ENCODE peak calls at places on chromosome 13, in eight cellular contexts. Y is adrenal gland; C is T-helper 9 cell; F is lower leg skin; L is heart left ventricle; A is WTC11; X is activated naive CD4-positive, alpha-beta T cell treated with anti-CD3 and anti-CD28 coated beads, Interleukin-2, amount 50 U/mL, for 72 hours; K is CD4-positive, alpha-beta memory T cell. V is an unnamed sample.

GRCh38 chr13:31159306-31159705 is 2.4 kb downstream of the HSPH1 start:
- DNase-seq in Y (no peak), F (no peak), X (no peak), C (no peak), K (no peak), L (no peak), A (no peak), V (no peak)

GRCh38 chr13:95192998-95193397 is 108.3 kb downstream of the ABCC4 start:
- DNase-seq in A (no peak), Y (no peak), X (no peak), K (no peak), L (no peak), F (no peak), C (no peak), V (no peak)

GRCh38 chr13:107203146-107203847 is 635.4 kb upstream of the ARGLU1 start:
- DNase-seq in K (no peak), L (no peak), A (peak; percentile 43), X (no peak), F (no peak), C (no peak), Y (no peak), V (peak; percentile 52)

GRCh38 chr13:85970727-85971126 is 171.5 kb upstream of the SLITRK6 start:
- DNase-seq in C (no peak), F (no peak), K (no peak), L (no peak), A (no peak), X (no peak), Y (no peak), V (no peak)

GRCh38 chr13:26881154-26881553 is 120.6 kb upstream of the GPR12 start:
- DNase-seq in X (no peak), K (no peak), A (no peak), C (no peak), Y (peak; percentile 70), F (no peak), L (no peak), V (no peak)

GRCh38 chr13:86569119-86569518 is 769.9 kb upstream of the SLITRK6 start:
- DNase-seq in Y (no peak), K (no peak), A (no peak), C (no peak), X (no peak), F (no peak), L (no peak), V (no peak)

GRCh38 chr13:35365885-35366284 is 110.6 kb downstream of the MAB21L1 start:
- DNase-seq in C (no peak), X (no peak), L (no peak), Y (no peak), K (no peak), F (no peak), A (no peak), V (no peak)

GRCh38 chr13:46295531-46296464 is 84.1 kb downstream of the LRRC63 start:
- DNase-seq in C (peak; percentile 51), X (peak; percentile 39), F (peak; percentile 24), K (peak; percentile 85), L (peak; percentile 54), Y (no peak), A (no peak), V (no peak)

GRCh38 chr13:51728275-51728673 is 75.7 kb downstream of the DHRS12 start:
- DNase-seq in L (no peak), C (no peak), A (no peak), F (no peak), X (no peak), K (no peak), Y (no peak), V (no peak)

GRCh38 chr13:112350300-112350699 is 25.9 kb upstream of the SPACA7 start:
- DNase-seq in X (no peak), C (no peak), L (no peak), Y (no peak), K (no peak), F (no peak), A (no peak), V (no peak)

GRCh38 chr13:111662451-111662850 is 342.0 kb downstream of the TEX29 start:
- DNase-seq in Y (no peak), X (no peak), L (no peak), K (no peak), A (no peak), F (no peak), C (no peak), V (no peak)

GRCh38 chr13:97892717-97893116 is 60.8 kb upstream of the IPO5 start:
- DNase-seq in X (no peak), K (no peak), L (no peak), A (no peak), F (no peak), Y (no peak), C (no peak), V (no peak)

GRCh38 chr13:37412271-37412683 is 186.3 kb downstream of the POSTN start:
- DNase-seq in A (no peak), Y (no peak), K (no peak), F (no peak), L (no peak), C (no peak), X (no peak), V (no peak)

GRCh38 chr13:72258340-72258981 is 391.5 kb upstream of the DACH1 start:
- DNase-seq in C (no peak), K (no peak), A (peak; percentile 35), L (no peak), X (no peak), F (no peak), Y (peak; percentile 12), V (peak; percentile 32)

GRCh38 chr13:110576070-110576394 is 14.5 kb upstream of the RAB20 start:
- DNase-seq in F (no peak), C (no peak), X (no peak), Y (no peak), K (no peak), A (no peak), L (no peak), V (no peak)

GRCh38 chr13:100600915-100601314 is 12.3 kb upstream of the GGACT start:
- DNase-seq in A (no peak), Y (peak; percentile 56), C (no peak), L (no peak), K (no peak), X (no peak), F (no peak), V (no peak)

GRCh38 chr13:110874508-110874960 is 40.3 kb downstream of the ANKRD10 start:
- DNase-seq in L (peak; percentile 92), X (peak; percentile 64), A (peak; percentile 90), F (peak; percentile 78), C (peak; percentile 29), Y (peak; percentile 93), K (no peak), V (peak; percentile 59)

GRCh38 chr13:83221256-83221655 is 661.0 kb downstream of the SLITRK1 start:
- DNase-seq in F (no peak), L (no peak), Y (no peak), X (no peak), A (no peak), C (no peak), K (no peak), V (no peak)

GRCh38 chr13:25744176-25744575 is 307.6 kb downstream of the SHISA2 start:
- DNase-seq in A (no peak), X (no peak), K (no peak), L (no peak), F (no peak), Y (no peak), C (no peak), V (no peak)

GRCh38 chr13:108086678-108087077 is 128.7 kb downstream of the LIG4 start:
- DNase-seq in L (no peak), Y (no peak), X (no peak), K (no peak), A (peak; percentile 29), F (no peak), C (no peak), V (no peak)

GRCh38 chr13:105428816-105429215 is 1106.6 kb downstream of the EFNB2 start:
- DNase-seq in A (no peak), L (no peak), Y (no peak), F (no peak), C (no peak), K (no peak), X (no peak), V (no peak)

GRCh38 chr13:29763426-29764180 is 86.8 kb downstream of the UBL3 start:
- DNase-seq in X (no peak), C (no peak), L (no peak), Y (no peak), A (no peak), K (no peak), F (no peak), V (no peak)

GRCh38 chr13:113802761-113803160 is 43.7 kb downstream of the TMEM255B start:
- DNase-seq in C (no peak), A (peak; percentile 62), K (no peak), Y (no peak), X (no peak), F (no peak), L (no peak), V (peak; percentile 71)

GRCh38 chr13:85332595-85332994 is 466.6 kb downstream of the SLITRK6 start:
- DNase-seq in F (no peak), K (no peak), L (no peak), Y (no peak), X (no peak), C (no peak), A (no peak), V (no peak)

GRCh38 chr13:42894765-42895181 is 97.3 kb downstream of the EPSTI1 start:
- DNase-seq in L (no peak), C (no peak), K (no peak), A (no peak), X (no peak), F (no peak), Y (peak; percentile 84), V (no peak)

GRCh38 chr13:53137777-53138176 is 109.2 kb downstream of the OLFM4 start:
- DNase-seq in F (peak; percentile 22), K (no peak), A (no peak), C (no peak), L (no peak), X (no peak), Y (no peak), V (no peak)

GRCh38 chr13:77509221-77509620 is 26.3 kb upstream of the SCEL start:
- DNase-seq in A (no peak), K (no peak), Y (no peak), F (no peak), C (no peak), X (no peak), L (no peak), V (no peak)

GRCh38 chr13:110877737-110878136 is 37.1 kb downstream of the ANKRD10 start:
- DNase-seq in A (no peak), F (no peak), Y (no peak), K (no peak), L (no peak), X (no peak), C (no peak), V (no peak)

GRCh38 chr13:24220086-24220703 is 59.7 kb downstream of the SPATA13 start:
- DNase-seq in F (peak; percentile 69), K (peak; percentile 67), C (peak; percentile 28), A (peak; percentile 25), X (peak; percentile 67), Y (peak; percentile 73), L (no peak), V (peak; percentile 61)

GRCh38 chr13:113920173-113920572 is 53.7 kb downstream of the C13orf46 start:
- DNase-seq in L (no peak), X (no peak), K (no peak), Y (no peak), F (peak; percentile 9), A (peak; percentile 2), C (no peak), V (no peak)

GRCh38 chr13:106243011-106243410 is 292.5 kb downstream of the EFNB2 start:
- DNase-seq in Y (no peak), F (no peak), C (no peak), L (no peak), K (no peak), A (no peak), X (no peak), V (no peak)

GRCh38 chr13:108948269-108948671 is 318.9 kb downstream of the MYO16 start:
- DNase-seq in L (no peak), X (no peak), F (no peak), K (no peak), C (no peak), A (no peak), Y (no peak), V (no peak)

GRCh38 chr13:44300895-44301638 is 72.6 kb upstream of the SERP2 start:
- DNase-seq in L (no peak), F (no peak), X (peak; percentile 27), C (no peak), K (no peak), A (no peak), Y (peak; percentile 64), V (no peak)

GRCh38 chr13:44273991-44274810 is 99.4 kb upstream of the SERP2 start:
- DNase-seq in C (no peak), K (peak; percentile 74), L (no peak), Y (no peak), A (no peak), F (no peak), X (no peak), V (no peak)

V was measured in ELF-1.